ENCODE peak calls at places on chromosome 5, in six cellular contexts. One of them, this sample, is unnamed.

GRCh38 chr5:34057569-34057968 is 14.6 kb upstream of the C1QTNF3 start:
- DNase-seq in uterus: no peak
- DNase-seq in fibroblast of pulmonary artery: no peak
- DNase-seq in stimulated activated CD8-positive, alpha-beta memory T cell treated with anti-CD3 and anti-CD28 coated beads, Interleukin-7, amount 100 ng/mL, for 4 hours: no peak
- DNase-seq in skeletal muscle cell: no peak
- DNase-seq in mucosa of gallbladder: no peak
- DNase-seq in this sample: no peak

GRCh38 chr5:61394078-61394701 is 62.1 kb downstream of the ZSWIM6 start:
- DNase-seq in uterus: no peak
- DNase-seq in mucosa of gallbladder: no peak
- DNase-seq in fibroblast of pulmonary artery: no peak
- DNase-seq in skeletal muscle cell: peak
- DNase-seq in stimulated activated CD8-positive, alpha-beta memory T cell treated with anti-CD3 and anti-CD28 coated beads, Interleukin-7, amount 100 ng/mL, for 4 hours: no peak
- DNase-seq in this sample: no peak

GRCh38 chr5:61758711-61759110 is 426.7 kb downstream of the ZSWIM6 start:
- DNase-seq in stimulated activated CD8-positive, alpha-beta memory T cell treated with anti-CD3 and anti-CD28 coated beads, Interleukin-7, amount 100 ng/mL, for 4 hours: no peak
- DNase-seq in uterus: no peak
- DNase-seq in skeletal muscle cell: no peak
- DNase-seq in mucosa of gallbladder: no peak
- DNase-seq in fibroblast of pulmonary artery: no peak
- DNase-seq in this sample: no peak

GRCh38 chr5:122981846-122982245 is 54.7 kb downstream of the PPIC start:
- DNase-seq in uterus: no peak
- DNase-seq in mucosa of gallbladder: no peak
- DNase-seq in fibroblast of pulmonary artery: peak
- DNase-seq in skeletal muscle cell: no peak
- DNase-seq in stimulated activated CD8-positive, alpha-beta memory T cell treated with anti-CD3 and anti-CD28 coated beads, Interleukin-7, amount 100 ng/mL, for 4 hours: no peak
- DNase-seq in this sample: no peak

GRCh38 chr5:87746341-87746740 is 333.6 kb upstream of the CCNH start:
- DNase-seq in skeletal muscle cell: no peak
- DNase-seq in mucosa of gallbladder: no peak
- DNase-seq in fibroblast of pulmonary artery: no peak
- DNase-seq in uterus: no peak
- DNase-seq in stimulated activated CD8-positive, alpha-beta memory T cell treated with anti-CD3 and anti-CD28 coated beads, Interleukin-7, amount 100 ng/mL, for 4 hours: no peak
- DNase-seq in this sample: no peak

GRCh38 chr5:157917909-157918809 is 59.2 kb upstream of the CLINT1 start:
- DNase-seq in fibroblast of pulmonary artery: peak
- DNase-seq in skeletal muscle cell: peak
- DNase-seq in uterus: peak
- DNase-seq in mucosa of gallbladder: peak
- DNase-seq in stimulated activated CD8-positive, alpha-beta memory T cell treated with anti-CD3 and anti-CD28 coated beads, Interleukin-7, amount 100 ng/mL, for 4 hours: peak
- DNase-seq in this sample: peak

GRCh38 chr5:40754381-40755092 is 1.2 kb downstream of the TTC33 start:
- DNase-seq in uterus: no peak
- DNase-seq in stimulated activated CD8-positive, alpha-beta memory T cell treated with anti-CD3 and anti-CD28 coated beads, Interleukin-7, amount 100 ng/mL, for 4 hours: no peak
- DNase-seq in fibroblast of pulmonary artery: peak
- DNase-seq in mucosa of gallbladder: no peak
- DNase-seq in skeletal muscle cell: no peak
- DNase-seq in this sample: peak

GRCh38 chr5:10457682-10458574 is 16.2 kb downstream of the ROPN1L start:
- DNase-seq in skeletal muscle cell: no peak
- DNase-seq in fibroblast of pulmonary artery: peak
- DNase-seq in stimulated activated CD8-positive, alpha-beta memory T cell treated with anti-CD3 and anti-CD28 coated beads, Interleukin-7, amount 100 ng/mL, for 4 hours: no peak
- DNase-seq in mucosa of gallbladder: no peak
- DNase-seq in uterus: peak
- DNase-seq in this sample: no peak

GRCh38 chr5:150541895-150542294 is 34.0 kb downstream of the NDST1 start:
- DNase-seq in skeletal muscle cell: no peak
- DNase-seq in stimulated activated CD8-positive, alpha-beta memory T cell treated with anti-CD3 and anti-CD28 coated beads, Interleukin-7, amount 100 ng/mL, for 4 hours: no peak
- DNase-seq in mucosa of gallbladder: no peak
- DNase-seq in fibroblast of pulmonary artery: no peak
- DNase-seq in uterus: no peak
- DNase-seq in this sample: no peak

GRCh38 chr5:115298811-115299210 is 2.4 kb upstream of the CCDC112 start:
- DNase-seq in skeletal muscle cell: no peak
- DNase-seq in fibroblast of pulmonary artery: no peak
- DNase-seq in stimulated activated CD8-positive, alpha-beta memory T cell treated with anti-CD3 and anti-CD28 coated beads, Interleukin-7, amount 100 ng/mL, for 4 hours: no peak
- DNase-seq in mucosa of gallbladder: no peak
- DNase-seq in uterus: no peak
- DNase-seq in this sample: no peak

GRCh38 chr5:78574157-78574673 is 74.4 kb downstream of the LHFPL2 start:
- DNase-seq in fibroblast of pulmonary artery: no peak
- DNase-seq in mucosa of gallbladder: no peak
- DNase-seq in skeletal muscle cell: peak
- DNase-seq in stimulated activated CD8-positive, alpha-beta memory T cell treated with anti-CD3 and anti-CD28 coated beads, Interleukin-7, amount 100 ng/mL, for 4 hours: no peak
- DNase-seq in uterus: no peak
- DNase-seq in this sample: no peak

GRCh38 chr5:10338996-10339903 is 14.2 kb upstream of the MARCHF6 start:
- DNase-seq in uterus: no peak
- DNase-seq in mucosa of gallbladder: no peak
- DNase-seq in fibroblast of pulmonary artery: no peak
- DNase-seq in stimulated activated CD8-positive, alpha-beta memory T cell treated with anti-CD3 and anti-CD28 coated beads, Interleukin-7, amount 100 ng/mL, for 4 hours: no peak
- DNase-seq in skeletal muscle cell: no peak
- DNase-seq in this sample: no peak

GRCh38 chr5:37197340-37198050 is 51.7 kb downstream of the CPLANE1 start:
- DNase-seq in skeletal muscle cell: no peak
- DNase-seq in fibroblast of pulmonary artery: peak
- DNase-seq in stimulated activated CD8-positive, alpha-beta memory T cell treated with anti-CD3 and anti-CD28 coated beads, Interleukin-7, amount 100 ng/mL, for 4 hours: no peak
- DNase-seq in uterus: no peak
- DNase-seq in mucosa of gallbladder: no peak
- DNase-seq in this sample: no peak

GRCh38 chr5:66877843-66878242 is 281.6 kb downstream of the MAST4 start:
- DNase-seq in fibroblast of pulmonary artery: peak
- DNase-seq in skeletal muscle cell: no peak
- DNase-seq in stimulated activated CD8-positive, alpha-beta memory T cell treated with anti-CD3 and anti-CD28 coated beads, Interleukin-7, amount 100 ng/mL, for 4 hours: no peak
- DNase-seq in mucosa of gallbladder: peak
- DNase-seq in uterus: no peak
- DNase-seq in this sample: no peak

GRCh38 chr5:59342181-59342580 is 551.3 kb downstream of the PDE4D start:
- DNase-seq in uterus: no peak
- DNase-seq in fibroblast of pulmonary artery: no peak
- DNase-seq in skeletal muscle cell: no peak
- DNase-seq in stimulated activated CD8-positive, alpha-beta memory T cell treated with anti-CD3 and anti-CD28 coated beads, Interleukin-7, amount 100 ng/mL, for 4 hours: no peak
- DNase-seq in mucosa of gallbladder: no peak
- DNase-seq in this sample: no peak

GRCh38 chr5:76638466-76638865 is 15.3 kb upstream of the F2RL2 start:
- DNase-seq in mucosa of gallbladder: no peak
- DNase-seq in fibroblast of pulmonary artery: peak
- DNase-seq in skeletal muscle cell: no peak
- DNase-seq in uterus: no peak
- DNase-seq in stimulated activated CD8-positive, alpha-beta memory T cell treated with anti-CD3 and anti-CD28 coated beads, Interleukin-7, amount 100 ng/mL, for 4 hours: no peak
- DNase-seq in this sample: no peak

GRCh38 chr5:140236896-140237598 is 62.1 kb downstream of the CYSTM1 start:
- DNase-seq in skeletal muscle cell: no peak
- DNase-seq in uterus: no peak
- DNase-seq in stimulated activated CD8-positive, alpha-beta memory T cell treated with anti-CD3 and anti-CD28 coated beads, Interleukin-7, amount 100 ng/mL, for 4 hours: no peak
- DNase-seq in mucosa of gallbladder: no peak
- DNase-seq in fibroblast of pulmonary artery: no peak
- DNase-seq in this sample: no peak

GRCh38 chr5:2546983-2547382 is 204.5 kb downstream of the IRX2 start:
- DNase-seq in uterus: no peak
- DNase-seq in stimulated activated CD8-positive, alpha-beta memory T cell treated with anti-CD3 and anti-CD28 coated beads, Interleukin-7, amount 100 ng/mL, for 4 hours: no peak
- DNase-seq in fibroblast of pulmonary artery: no peak
- DNase-seq in skeletal muscle cell: no peak
- DNase-seq in mucosa of gallbladder: no peak
- DNase-seq in this sample: no peak